ENCODE peak calls at places on chromosome 10, in eight cellular contexts. One of them, this sample, is unnamed.
A peak's percentile ranks its signal among the peaks of the same experiment; 100 is the strongest.

GRCh38 chr10:130800281-130800680 is 511.2 kb downstream of the TCERG1L start:
- DNase-seq in glutamatergic neuron: no peak
- DNase-seq in HCEC 1CT: no peak
- DNase-seq in colonic mucosa: no peak
- DNase-seq in NCI-H460: no peak
- DNase-seq in ureter: no peak
- DNase-seq in GM19239: no peak
- DNase-seq in CMK: no peak
- DNase-seq in this sample: no peak

GRCh38 chr10:77532068-77532467 is 105.5 kb downstream of the KCNMA1 start:
- DNase-seq in ureter: no peak
- DNase-seq in GM19239: no peak
- DNase-seq in colonic mucosa: no peak
- DNase-seq in HCEC 1CT: peak; percentile 42
- DNase-seq in CMK: no peak
- DNase-seq in glutamatergic neuron: no peak
- DNase-seq in NCI-H460: no peak
- DNase-seq in this sample: peak; percentile 77

GRCh38 chr10:19212590-19212989 is 164.0 kb downstream of the MALRD1 start:
- DNase-seq in CMK: no peak
- DNase-seq in glutamatergic neuron: no peak
- DNase-seq in NCI-H460: no peak
- DNase-seq in colonic mucosa: no peak
- DNase-seq in GM19239: no peak
- DNase-seq in HCEC 1CT: no peak
- DNase-seq in ureter: no peak
- DNase-seq in this sample: no peak

GRCh38 chr10:36349445-36350063 is 707.5 kb upstream of the FZD8 start:
- DNase-seq in CMK: no peak
- DNase-seq in NCI-H460: no peak
- DNase-seq in colonic mucosa: no peak
- DNase-seq in HCEC 1CT: peak; percentile 82
- DNase-seq in GM19239: no peak
- DNase-seq in glutamatergic neuron: no peak
- DNase-seq in ureter: no peak
- DNase-seq in this sample: peak; percentile 86

GRCh38 chr10:91681361-91682276 is 48.7 kb upstream of the PPP1R3C start:
- DNase-seq in CMK: no peak
- DNase-seq in HCEC 1CT: no peak
- DNase-seq in GM19239: no peak
- DNase-seq in NCI-H460: no peak
- DNase-seq in glutamatergic neuron: no peak
- DNase-seq in colonic mucosa: no peak
- DNase-seq in ureter: no peak
- DNase-seq in this sample: no peak

GRCh38 chr10:46006219-46006618 is 24.2 kb downstream of the NCOA4 start:
- DNase-seq in colonic mucosa: no peak
- DNase-seq in ureter: no peak
- DNase-seq in HCEC 1CT: peak; percentile 90
- DNase-seq in GM19239: no peak
- DNase-seq in CMK: no peak
- DNase-seq in NCI-H460: no peak
- DNase-seq in glutamatergic neuron: no peak
- DNase-seq in this sample: peak; percentile 64

GRCh38 chr10:86290933-86291615 is 75.5 kb downstream of the GRID1 start:
- DNase-seq in HCEC 1CT: no peak
- DNase-seq in CMK: no peak
- DNase-seq in ureter: peak; percentile 26
- DNase-seq in NCI-H460: no peak
- DNase-seq in GM19239: no peak
- DNase-seq in glutamatergic neuron: peak; percentile 7
- DNase-seq in colonic mucosa: peak; percentile 7
- DNase-seq in this sample: no peak

GRCh38 chr10:30494558-30494957 is 60.6 kb downstream of the MAP3K8 start:
- DNase-seq in CMK: no peak
- DNase-seq in GM19239: no peak
- DNase-seq in glutamatergic neuron: no peak
- DNase-seq in colonic mucosa: no peak
- DNase-seq in HCEC 1CT: no peak
- DNase-seq in ureter: no peak
- DNase-seq in NCI-H460: no peak
- DNase-seq in this sample: no peak

GRCh38 chr10:126387931-126388911 is at the start of gene ADAM12:
- DNase-seq in ureter: peak; percentile 56
- DNase-seq in GM19239: no peak
- DNase-seq in CMK: no peak
- DNase-seq in NCI-H460: no peak
- DNase-seq in HCEC 1CT: peak; percentile 59
- DNase-seq in colonic mucosa: no peak
- DNase-seq in glutamatergic neuron: peak; percentile 49
- DNase-seq in this sample: peak; percentile 85

GRCh38 chr10:75245354-75246001 is 9.7 kb upstream of the COMTD1 start:
- DNase-seq in NCI-H460: no peak
- DNase-seq in GM19239: no peak
- DNase-seq in CMK: no peak
- DNase-seq in colonic mucosa: peak; percentile 89
- DNase-seq in ureter: no peak
- DNase-seq in glutamatergic neuron: no peak
- DNase-seq in HCEC 1CT: no peak
- DNase-seq in this sample: no peak

GRCh38 chr10:67921065-67921464 is 36.6 kb downstream of the SIRT1 start:
- DNase-seq in NCI-H460: no peak
- DNase-seq in HCEC 1CT: no peak
- DNase-seq in GM19239: no peak
- DNase-seq in CMK: no peak
- DNase-seq in ureter: no peak
- DNase-seq in glutamatergic neuron: no peak
- DNase-seq in colonic mucosa: no peak
- DNase-seq in this sample: no peak

GRCh38 chr10:122468923-122469781 is 7.8 kb downstream of the HTRA1 start:
- DNase-seq in CMK: no peak
- DNase-seq in glutamatergic neuron: no peak
- DNase-seq in colonic mucosa: no peak
- DNase-seq in GM19239: no peak
- DNase-seq in HCEC 1CT: peak; percentile 99
- DNase-seq in NCI-H460: peak; percentile 91
- DNase-seq in ureter: no peak
- DNase-seq in this sample: peak; percentile 94

GRCh38 chr10:7541137-7542087 is 125.4 kb downstream of the ITIH5 start:
- DNase-seq in ureter: peak; percentile 70
- DNase-seq in GM19239: no peak
- DNase-seq in glutamatergic neuron: no peak
- DNase-seq in colonic mucosa: peak; percentile 26
- DNase-seq in CMK: no peak
- DNase-seq in NCI-H460: no peak
- DNase-seq in HCEC 1CT: no peak
- DNase-seq in this sample: no peak

GRCh38 chr10:119416855-119417254 is 125.7 kb downstream of the RGS10 start:
- DNase-seq in NCI-H460: peak; percentile 53
- DNase-seq in CMK: no peak
- DNase-seq in glutamatergic neuron: peak; percentile 74
- DNase-seq in ureter: peak; percentile 66
- DNase-seq in GM19239: peak; percentile 91
- DNase-seq in HCEC 1CT: peak; percentile 60
- DNase-seq in colonic mucosa: peak; percentile 58
- DNase-seq in this sample: peak; percentile 62

GRCh38 chr10:78515037-78515872 is 481.6 kb downstream of the RPS24 start:
- DNase-seq in HCEC 1CT: no peak
- DNase-seq in CMK: no peak
- DNase-seq in glutamatergic neuron: no peak
- DNase-seq in ureter: no peak
- DNase-seq in GM19239: no peak
- DNase-seq in colonic mucosa: peak; percentile 18
- DNase-seq in NCI-H460: no peak
- DNase-seq in this sample: peak; percentile 36

GRCh38 chr10:132602610-132603009 is 65.0 kb downstream of the INPP5A start:
- DNase-seq in HCEC 1CT: no peak
- DNase-seq in glutamatergic neuron: no peak
- DNase-seq in colonic mucosa: no peak
- DNase-seq in ureter: no peak
- DNase-seq in CMK: no peak
- DNase-seq in GM19239: no peak
- DNase-seq in NCI-H460: no peak
- DNase-seq in this sample: no peak

GRCh38 chr10:33363112-33363511 is 28.6 kb upstream of the NRP1 start:
- DNase-seq in ureter: no peak
- DNase-seq in NCI-H460: no peak
- DNase-seq in glutamatergic neuron: no peak
- DNase-seq in GM19239: no peak
- DNase-seq in colonic mucosa: no peak
- DNase-seq in CMK: no peak
- DNase-seq in HCEC 1CT: no peak
- DNase-seq in this sample: peak; percentile 55

GRCh38 chr10:15871823-15872222 is 11.5 kb upstream of the MINDY3 start:
- DNase-seq in GM19239: no peak
- DNase-seq in HCEC 1CT: no peak
- DNase-seq in colonic mucosa: no peak
- DNase-seq in glutamatergic neuron: no peak
- DNase-seq in CMK: no peak
- DNase-seq in NCI-H460: no peak
- DNase-seq in ureter: no peak
- DNase-seq in this sample: peak; percentile 17

GRCh38 chr10:5565205-5565545 is 40.4 kb downstream of the CALML3 start:
- DNase-seq in colonic mucosa: no peak
- DNase-seq in glutamatergic neuron: peak; percentile 4
- DNase-seq in GM19239: no peak
- DNase-seq in ureter: peak; percentile 19
- DNase-seq in CMK: no peak
- DNase-seq in NCI-H460: no peak
- DNase-seq in HCEC 1CT: no peak
- DNase-seq in this sample: no peak

GRCh38 chr10:44006826-44007225 is 358.1 kb upstream of the ZNF32 start:
- DNase-seq in HCEC 1CT: no peak
- DNase-seq in GM19239: no peak
- DNase-seq in glutamatergic neuron: no peak
- DNase-seq in CMK: no peak
- DNase-seq in colonic mucosa: no peak
- DNase-seq in ureter: no peak
- DNase-seq in NCI-H460: no peak
- DNase-seq in this sample: no peak

GRCh38 chr10:128898133-128898915 is 568.7 kb upstream of the MGMT start:
- DNase-seq in ureter: no peak
- DNase-seq in GM19239: no peak
- DNase-seq in glutamatergic neuron: no peak
- DNase-seq in CMK: no peak
- DNase-seq in NCI-H460: no peak
- DNase-seq in colonic mucosa: no peak
- DNase-seq in HCEC 1CT: no peak
- DNase-seq in this sample: no peak

GRCh38 chr10:107213861-107214260 is 49.4 kb upstream of the SORCS1 start:
- DNase-seq in NCI-H460: no peak
- DNase-seq in CMK: no peak
- DNase-seq in glutamatergic neuron: no peak
- DNase-seq in HCEC 1CT: no peak
- DNase-seq in ureter: no peak
- DNase-seq in colonic mucosa: no peak
- DNase-seq in GM19239: no peak
- DNase-seq in this sample: no peak

GRCh38 chr10:43012578-43012977 is 64.3 kb upstream of the RET start:
- DNase-seq in colonic mucosa: no peak
- DNase-seq in GM19239: no peak
- DNase-seq in NCI-H460: no peak
- DNase-seq in glutamatergic neuron: no peak
- DNase-seq in ureter: no peak
- DNase-seq in HCEC 1CT: no peak
- DNase-seq in CMK: no peak
- DNase-seq in this sample: no peak

GRCh38 chr10:124724279-124725027 is 19.7 kb downstream of the FAM53B start:
- DNase-seq in colonic mucosa: no peak
- DNase-seq in ureter: no peak
- DNase-seq in glutamatergic neuron: no peak
- DNase-seq in HCEC 1CT: no peak
- DNase-seq in GM19239: no peak
- DNase-seq in NCI-H460: no peak
- DNase-seq in CMK: no peak
- DNase-seq in this sample: no peak

GRCh38 chr10:30178565-30178964 is 119.2 kb upstream of the JCAD start:
- DNase-seq in glutamatergic neuron: no peak
- DNase-seq in CMK: no peak
- DNase-seq in ureter: no peak
- DNase-seq in GM19239: no peak
- DNase-seq in NCI-H460: no peak
- DNase-seq in HCEC 1CT: peak; percentile 90
- DNase-seq in colonic mucosa: no peak
- DNase-seq in this sample: peak; percentile 87

GRCh38 chr10:61899045-61899444 is 2.5 kb upstream of the ARID5B start:
- DNase-seq in NCI-H460: no peak
- DNase-seq in HCEC 1CT: peak; percentile 69
- DNase-seq in CMK: no peak
- DNase-seq in colonic mucosa: no peak
- DNase-seq in GM19239: no peak
- DNase-seq in ureter: no peak
- DNase-seq in glutamatergic neuron: no peak
- DNase-seq in this sample: peak; percentile 64

GRCh38 chr10:93752761-93753160 is 5.0 kb upstream of the LGI1 start:
- DNase-seq in CMK: no peak
- DNase-seq in colonic mucosa: no peak
- DNase-seq in GM19239: no peak
- DNase-seq in HCEC 1CT: peak; percentile 50
- DNase-seq in NCI-H460: peak; percentile 40
- DNase-seq in ureter: no peak
- DNase-seq in glutamatergic neuron: no peak
- DNase-seq in this sample: peak; percentile 58

GRCh38 chr10:8894148-8894547 is 839.7 kb downstream of the GATA3 start:
- DNase-seq in ureter: no peak
- DNase-seq in HCEC 1CT: no peak
- DNase-seq in NCI-H460: no peak
- DNase-seq in glutamatergic neuron: no peak
- DNase-seq in CMK: no peak
- DNase-seq in GM19239: no peak
- DNase-seq in colonic mucosa: no peak
- DNase-seq in this sample: no peak

GRCh38 chr10:1240341-1240775 is 184.2 kb downstream of the WDR37 start:
- DNase-seq in NCI-H460: no peak
- DNase-seq in ureter: no peak
- DNase-seq in glutamatergic neuron: peak; percentile 51
- DNase-seq in GM19239: no peak
- DNase-seq in CMK: no peak
- DNase-seq in colonic mucosa: no peak
- DNase-seq in HCEC 1CT: no peak
- DNase-seq in this sample: no peak

GRCh38 chr10:30979956-30980355 is 51.7 kb downstream of the ZNF438 start:
- DNase-seq in glutamatergic neuron: no peak
- DNase-seq in GM19239: no peak
- DNase-seq in ureter: no peak
- DNase-seq in CMK: no peak
- DNase-seq in HCEC 1CT: no peak
- DNase-seq in colonic mucosa: no peak
- DNase-seq in NCI-H460: no peak
- DNase-seq in this sample: no peak

GRCh38 chr10:44863344-44864041 is 47.6 kb upstream of the TMEM72 start:
- DNase-seq in GM19239: no peak
- DNase-seq in HCEC 1CT: no peak
- DNase-seq in NCI-H460: no peak
- DNase-seq in ureter: no peak
- DNase-seq in colonic mucosa: no peak
- DNase-seq in CMK: no peak
- DNase-seq in glutamatergic neuron: no peak
- DNase-seq in this sample: no peak

GRCh38 chr10:131574707-131575430 is 263.3 kb upstream of the TCERG1L start:
- DNase-seq in NCI-H460: no peak
- DNase-seq in CMK: no peak
- DNase-seq in glutamatergic neuron: no peak
- DNase-seq in HCEC 1CT: no peak
- DNase-seq in ureter: peak; percentile 29
- DNase-seq in GM19239: no peak
- DNase-seq in colonic mucosa: peak; percentile 6
- DNase-seq in this sample: no peak

GRCh38 chr10:113947138-113948011 is 92.9 kb downstream of the NHLRC2 start:
- DNase-seq in CMK: peak; percentile 59
- DNase-seq in glutamatergic neuron: peak; percentile 22
- DNase-seq in GM19239: no peak
- DNase-seq in HCEC 1CT: no peak
- DNase-seq in NCI-H460: no peak
- DNase-seq in colonic mucosa: peak; percentile 61
- DNase-seq in ureter: no peak
- DNase-seq in this sample: peak; percentile 52

GRCh38 chr10:132370426-132371340 is 26.3 kb upstream of the PWWP2B start:
- DNase-seq in glutamatergic neuron: peak; percentile 5
- DNase-seq in ureter: no peak
- DNase-seq in HCEC 1CT: no peak
- DNase-seq in CMK: no peak
- DNase-seq in colonic mucosa: no peak
- DNase-seq in NCI-H460: no peak
- DNase-seq in GM19239: no peak
- DNase-seq in this sample: no peak

This sample was measured in fibroblast of the aortic adventitia.